ENCODE peak calls at places on chromosomes 12 and 14, in four cellular contexts. I is IMR-90, N is endothelial cell of umbilical vein, Q is K562. C is an unnamed sample. For H4K20me1 and H3K9me1, the result is how much of the 10 kb centered on the place peaks cover.

GRCh38 chr12:94092516-94093241 is 55.7 kb upstream of the PLXNC1 start:
- DNase-seq in I (peak), N (no peak), Q (no peak), C (no peak)

GRCh38 chr12:64583395-64584172 is 26.7 kb upstream of the RASSF3 start:
- DNase-seq in I (peak), N (peak), Q (no peak), C (no peak)

GRCh38 chr12:104694161-104694560 is 237.4 kb downstream of the CHST11 start:
- DNase-seq in I (no peak), N (peak), Q (no peak), C (no peak)

GRCh38 chr12:63900922-63901793 is 56.7 kb downstream of the SRGAP1 start:
- DNase-seq in I (no peak), N (no peak), Q (no peak), C (no peak)

GRCh38 chr12:123996581-123996980 is 23.6 kb downstream of the ZNF664 start:
- DNase-seq in I (no peak), N (no peak), Q (no peak), C (no peak)

GRCh38 chr12:40963761-40964160 is 224.4 kb upstream of the PDZRN4 start:
- DNase-seq in I (no peak), N (no peak), Q (no peak), C (no peak)

GRCh38 chr12:79288946-79289345 is 401.8 kb downstream of the PAWR start:
- DNase-seq in I (no peak), N (no peak), Q (no peak), C (no peak)

GRCh38 chr12:110117948-110118685 is 6.0 kb upstream of the IFT81 start:
- DNase-seq in I (no peak), N (peak), Q (peak), C (no peak)

GRCh38 chr12:93982847-93983315 is 165.5 kb upstream of the PLXNC1 start:
- DNase-seq in I (peak), N (no peak), Q (peak), C (peak)

GRCh38 chr12:124490584-124491305 is 76.7 kb downstream of the NCOR2 start:
- DNase-seq in I (no peak), N (no peak), Q (peak), C (no peak)

GRCh38 chr14:72560856-72561493 is 332.9 kb downstream of the DPF3 start:
- DNase-seq in I (no peak), N (no peak), Q (no peak), C (no peak)

GRCh38 chr12:132710422-132711168 is at the start of gene PGAM5:
- DNase-seq in I (peak), N (peak), Q (peak), C (peak)

GRCh38 chr14:91394105-91395081 is 23.2 kb downstream of the CCDC88C start:
- DNase-seq in I (no peak), N (no peak), Q (no peak), C (no peak)
- H4K20me1 ChIP-seq in I (under half), N (under half), Q (under half), C (under half)

GRCh38 chr14:93943052-93943451 is 15.9 kb downstream of the FAM181A start:
- DNase-seq in I (peak), N (no peak), Q (no peak), C (no peak)
- H3K9me1 ChIP-seq in I (under half), N (under half), Q (under half), C (under half)

GRCh38 chr14:75429562-75429961 is 1.7 kb downstream of the JDP2 start:
- DNase-seq in I (no peak), N (no peak), Q (no peak), C (no peak)
- H4K20me1 ChIP-seq in I (half or more), N (under half), Q (under half), C (under half)

DNA sequence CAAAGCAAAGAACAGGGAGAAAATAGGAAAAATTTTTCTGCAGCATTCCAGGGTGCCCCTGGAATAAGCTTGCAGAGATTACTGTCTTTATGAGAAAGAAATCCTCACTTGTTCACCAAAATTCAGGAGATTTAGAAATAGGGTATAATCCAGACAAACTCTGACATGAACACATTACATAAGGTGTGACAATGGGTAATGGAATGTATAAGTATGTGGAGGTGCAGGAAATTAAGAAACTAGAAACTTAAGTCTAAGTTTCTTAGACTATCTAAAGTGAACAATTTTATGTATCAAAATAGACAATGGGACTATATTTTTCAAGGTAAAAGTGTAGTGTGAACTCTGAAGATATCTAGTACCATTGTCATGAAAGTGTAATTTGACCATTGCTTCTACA is 140.0 kb upstream of the KITLG start:
- DNase-seq in I (no peak), N (no peak), Q (no peak), C (no peak)
- H3K9me1 ChIP-seq in I (under half), N (under half), Q (under half), C (under half)

GRCh38 chr12:116159175-116159574 is 118.3 kb downstream of the MED13L start:
- DNase-seq in I (peak), N (peak), Q (no peak), C (no peak)
- H4K20me1 ChIP-seq in I (half or more), N (under half), Q (under half), C (under half)

GRCh38 chr12:66491812-66492361 is 187.0 kb downstream of the GRIP1 start:
- DNase-seq in I (no peak), N (no peak), Q (no peak), C (no peak)

GRCh38 chr12:66497000-66497897 is 181.6 kb downstream of the GRIP1 start:
- DNase-seq in I (no peak), N (no peak), Q (no peak), C (no peak)

GRCh38 chr12:66495709-66496108 is 183.2 kb downstream of the GRIP1 start:
- DNase-seq in I (no peak), N (no peak), Q (no peak), C (no peak)

GRCh38 chr12:66496595-66496994 is 182.3 kb downstream of the GRIP1 start:
- DNase-seq in I (no peak), N (no peak), Q (no peak), C (no peak)

DNA sequence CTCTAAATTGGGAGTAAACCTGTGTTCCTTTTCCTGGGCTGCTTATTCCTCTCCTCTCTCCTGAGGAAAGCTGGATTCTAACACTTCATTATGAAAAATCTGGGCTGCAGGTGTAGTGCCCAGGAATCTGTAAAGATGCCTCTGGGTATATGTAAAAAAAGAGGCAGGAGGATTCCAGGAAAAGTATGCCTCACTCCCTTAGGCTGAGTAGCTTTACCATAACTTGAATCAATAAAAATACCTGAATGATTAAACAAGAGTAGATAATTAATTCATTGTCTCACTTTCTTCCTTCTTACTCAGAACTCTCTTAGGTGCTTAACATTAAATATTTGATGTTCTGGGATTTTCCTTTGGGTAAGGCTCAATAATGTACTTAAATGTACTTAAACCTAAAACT is 185.0 kb downstream of the GRIP1 start:
- DNase-seq in I (no peak), N (no peak), Q (no peak), C (no peak)
- H3K9me1 ChIP-seq in I (under half), N (under half), Q (under half), C (under half)

GRCh38 chr14:102954081-102954789 is 31.8 kb downstream of the AMN start:
- DNase-seq in I (no peak), N (no peak), Q (no peak), C (no peak)
- H4K20me1 ChIP-seq in I (under half), N (under half), Q (under half), C (under half)

GRCh38 chr12:6966351-6966750 is 4.1 kb downstream of the PHB2 start:
- DNase-seq in I (no peak), N (no peak), Q (no peak), C (no peak)
- H3K9me1 ChIP-seq in I (under half), N (under half), Q (under half), C (under half)

C was measured in keratinocyte.